ENCODE peak calls at places on chromosomes 1 and 21, in seven cellular contexts. G is stomach, P is pancreas, A is uterus, I is PC-9, X is tibial artery, D is HCT116. S is an unnamed sample. For H3K4me1, the result is how much of the 10 kb centered on the place peaks cover.

GRCh38 chr1:203518541-203518940 is 24.6 kb downstream of the OPTC start:
- DNase-seq in P (no peak), G (no peak), X (no peak), I (no peak), D (no peak), A (no peak), S (no peak)

GRCh38 chr1:38132681-38133080 is 86.1 kb upstream of the POU3F1 start:
- DNase-seq in X (no peak), G (no peak), P (no peak), I (no peak), A (no peak), D (no peak), S (no peak)

GRCh38 chr1:8858112-8858668 is 20.3 kb downstream of the ENO1 start:
- DNase-seq in A (no peak), D (no peak), P (no peak), I (peak), X (no peak), G (peak), S (no peak)

GRCh38 chr1:8862528-8862927 is 16.0 kb downstream of the ENO1 start:
- DNase-seq in X (no peak), I (no peak), G (no peak), A (no peak), D (no peak), P (no peak), S (no peak)

GRCh38 chr1:223097713-223098112 is 45.3 kb downstream of the TLR5 start:
- DNase-seq in G (no peak), A (no peak), X (no peak), D (no peak), I (no peak), P (no peak), S (no peak)

GRCh38 chr1:85607913-85608250 is 27.3 kb downstream of the CCN1 start:
- DNase-seq in I (no peak), P (no peak), X (no peak), A (no peak), G (no peak), D (no peak), S (no peak)

GRCh38 chr1:201116091-201116490 is 3.9 kb upstream of the CACNA1S start:
- DNase-seq in P (no peak), I (no peak), G (no peak), X (no peak), D (no peak), A (no peak), S (no peak)

GRCh38 chr1:167520711-167521206 is 2.4 kb upstream of the CD247 start:
- DNase-seq in G (no peak), P (no peak), X (no peak), A (no peak), D (no peak), I (no peak), S (no peak)

GRCh38 chr21:35578350-35578782 is 482.0 kb downstream of the SETD4 start:
- DNase-seq in A (no peak), D (no peak), G (no peak), X (no peak), I (no peak), P (no peak), S (peak)

GRCh38 chr1:42876009-42876408 is 29.6 kb downstream of the ZNF691 start:
- DNase-seq in D (no peak), I (no peak), X (no peak), G (no peak), P (no peak), A (no peak), S (no peak)
- TF ChIP-seq CTCF in D (no peak), I (no peak), X (no peak), G (no peak), P (no peak), A (no peak), S (no peak)

GRCh38 chr21:44972821-44973220 is 33.0 kb downstream of the SLX9 start:
- DNase-seq in I (no peak), A (no peak), G (no peak), P (peak), D (no peak), X (no peak), S (no peak)
- H3K27ac ChIP-seq in I (no peak), A (no peak), G (no peak), P (no peak), D (no peak), X (peak), S (no peak)

GRCh38 chr1:67743072-67743725 is 58.2 kb downstream of the GADD45A start:
- DNase-seq in P (no peak), G (no peak), I (peak), D (no peak), X (no peak), A (no peak), S (no peak)
- H3K4me1 ChIP-seq in P (under half), G (half or more), I (under half), D (under half), X (half or more), A (under half), S (under half)

GRCh38 chr1:40096977-40097782 is at the start of gene PPT1:
- DNase-seq in A (peak), I (peak), G (peak), X (peak), D (peak), P (peak), S (peak)
- TF ChIP-seq CTCF in A (peak), I (no peak), G (no peak), X (no peak), D (peak), P (no peak), S (peak)

DNA sequence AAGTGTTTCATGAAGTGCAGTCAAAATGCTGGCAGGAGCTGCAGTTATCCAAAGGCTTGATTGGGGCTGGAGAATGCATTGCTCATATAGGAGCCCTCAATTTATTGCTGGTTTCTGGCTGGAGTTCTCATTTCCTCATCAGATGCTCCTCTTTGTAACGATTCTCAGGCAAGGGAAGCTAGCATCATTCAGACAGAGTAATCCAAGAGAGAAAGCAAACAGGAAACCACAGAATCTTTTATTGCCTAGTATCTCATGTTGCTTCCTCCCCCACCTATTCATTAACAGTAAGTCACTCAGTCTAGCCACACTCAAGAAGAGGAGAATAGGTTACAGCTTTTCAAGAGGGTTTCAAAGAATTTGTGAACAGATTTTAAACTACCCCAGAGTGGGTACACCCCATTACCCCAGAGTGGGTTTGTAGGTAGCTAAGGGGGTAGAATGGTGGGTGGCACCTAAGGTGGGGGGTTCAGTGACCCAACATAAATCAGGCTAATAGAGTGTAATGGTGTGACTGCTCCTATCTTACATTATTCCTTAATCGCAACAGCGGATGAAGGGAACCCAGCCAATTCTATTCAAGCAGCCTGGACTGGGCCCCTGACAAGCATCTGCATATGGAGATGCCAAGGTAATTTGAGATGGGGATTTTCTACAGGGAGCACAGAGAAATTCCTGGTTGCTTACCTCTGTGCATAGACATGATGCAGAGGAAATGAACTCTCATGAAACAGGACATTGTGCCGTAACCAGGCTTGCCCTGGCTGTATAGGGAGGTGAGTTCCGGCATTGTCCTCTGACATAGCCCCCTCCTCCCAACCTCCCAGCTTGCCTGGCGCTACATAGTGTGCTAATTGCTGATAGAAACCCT is 67.2 kb downstream of the KCNJ15 start:
- DNase-seq in P (no peak), G (no peak), A (no peak), D (no peak), I (no peak), X (no peak), S (peak)
- H3K27ac ChIP-seq in P (no peak), G (no peak), A (no peak), D (no peak), I (no peak), X (no peak), S (peak)